ENCODE peak calls at places on chromosomes 6 and 20, in six cellular contexts. G, O, U, S, X and Q are unnamed samples. For H3K9me3, the result is how much of the 10 kb centered on the place peaks cover.

GRCh38 chr20:23331951-23332350 is 18.6 kb upstream of the NXT1 start:
- DNase-seq in G (no peak), O (no peak), U (no peak), S (no peak), X (peak), Q (no peak)

GRCh38 chr6:25899580-25900408 is 25.8 kb upstream of the SLC17A3 start:
- DNase-seq in G (no peak), O (no peak), U (no peak), S (no peak), X (no peak), Q (no peak)

GRCh38 chr6:128124713-128125112 is 223.9 kb upstream of the THEMIS start:
- DNase-seq in G (peak), O (no peak), U (no peak), S (no peak), X (peak), Q (no peak)

GRCh38 chr6:107735906-107736635 is 88.0 kb downstream of the SCML4 start:
- DNase-seq in G (no peak), O (no peak), U (no peak), S (no peak), X (no peak), Q (no peak)

GRCh38 chr6:43746613-43747101 is 23.4 kb upstream of the VEGFA start:
- DNase-seq in G (no peak), O (no peak), U (no peak), S (no peak), X (peak), Q (no peak)

GRCh38 chr6:83479389-83479788 is 32.9 kb upstream of the PRSS35 start:
- DNase-seq in G (no peak), O (no peak), U (no peak), S (no peak), X (no peak), Q (no peak)

GRCh38 chr6:13251242-13251641 is 77.1 kb downstream of the TBC1D7 start:
- DNase-seq in G (no peak), O (no peak), U (no peak), S (no peak), X (no peak), Q (no peak)

GRCh38 chr20:34877002-34877264 is 521 bp downstream of the ACSS2 start:
- DNase-seq in G (no peak), O (no peak), U (no peak), S (no peak), X (no peak), Q (no peak)

GRCh38 chr20:46505501-46505900 is 7.9 kb downstream of the ZNF334 start:
- DNase-seq in G (no peak), O (no peak), U (no peak), S (no peak), X (no peak), Q (no peak)

GRCh38 chr20:46509523-46509922 is 3.8 kb downstream of the ZNF334 start:
- DNase-seq in G (no peak), O (no peak), U (no peak), S (no peak), X (no peak), Q (no peak)

GRCh38 chr20:46512943-46513844 is at the start of gene ZNF334:
- DNase-seq in G (peak), O (no peak), U (peak), S (peak), X (peak), Q (no peak)

GRCh38 chr20:46501961-46502360 is 11.4 kb downstream of the ZNF334 start:
- DNase-seq in G (no peak), O (no peak), U (no peak), S (no peak), X (no peak), Q (no peak)

GRCh38 chr20:46507760-46508407 is 5.5 kb downstream of the ZNF334 start:
- DNase-seq in G (no peak), O (no peak), U (no peak), S (no peak), X (no peak), Q (no peak)
- H3K9me3 ChIP-seq in G (under half), O (under half), U (under half), S (under half), X (under half), Q (under half)

GRCh38 chr6:139201378-139201777 is 66.5 kb downstream of the HECA start:
- DNase-seq in G (no peak), O (no peak), U (no peak), S (no peak), X (no peak), Q (no peak)

GRCh38 chr6:139204978-139205377 is 70.1 kb downstream of the HECA start:
- DNase-seq in G (no peak), O (no peak), U (peak), S (no peak), X (no peak), Q (no peak)

DNA sequence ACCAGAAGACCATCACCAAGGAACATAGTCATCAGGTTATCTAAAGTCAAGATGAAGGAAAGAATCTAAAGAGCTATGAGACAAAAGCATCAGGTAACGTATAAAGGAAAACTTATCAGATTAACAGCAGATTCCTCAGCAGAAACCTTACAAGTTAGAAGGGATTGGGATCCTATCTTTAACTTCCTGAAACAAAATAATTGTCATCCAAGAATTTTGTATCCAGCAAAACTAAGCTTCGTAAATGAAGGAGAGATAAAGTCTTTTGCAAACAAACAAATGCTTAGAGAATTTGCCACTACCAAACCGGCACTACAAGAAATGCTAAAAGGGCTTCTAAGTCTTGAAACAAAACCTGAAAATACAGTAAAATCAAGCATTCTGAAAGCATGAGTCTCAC is 71.0 kb downstream of the HECA start:
- DNase-seq in G (no peak), O (no peak), U (no peak), S (no peak), X (no peak), Q (no peak)
- H3K9me3 ChIP-seq in G (under half), O (under half), U (under half), S (half or more), X (under half), Q (under half)

GRCh38 chr20:16299892-16300291 is 273.4 kb downstream of the KIF16B start:
- DNase-seq in G (no peak), O (no peak), U (no peak), S (no peak), X (peak), Q (no peak)

GRCh38 chr20:16301981-16302380 is 271.3 kb downstream of the KIF16B start:
- DNase-seq in G (peak), O (no peak), U (no peak), S (no peak), X (no peak), Q (no peak)

GRCh38 chr20:16308754-16309153 is 264.5 kb downstream of the KIF16B start:
- DNase-seq in G (peak), O (no peak), U (no peak), S (no peak), X (peak), Q (no peak)

GRCh38 chr20:16296933-16297332 is 276.3 kb downstream of the KIF16B start:
- DNase-seq in G (no peak), O (no peak), U (no peak), S (no peak), X (no peak), Q (no peak)

DNA sequence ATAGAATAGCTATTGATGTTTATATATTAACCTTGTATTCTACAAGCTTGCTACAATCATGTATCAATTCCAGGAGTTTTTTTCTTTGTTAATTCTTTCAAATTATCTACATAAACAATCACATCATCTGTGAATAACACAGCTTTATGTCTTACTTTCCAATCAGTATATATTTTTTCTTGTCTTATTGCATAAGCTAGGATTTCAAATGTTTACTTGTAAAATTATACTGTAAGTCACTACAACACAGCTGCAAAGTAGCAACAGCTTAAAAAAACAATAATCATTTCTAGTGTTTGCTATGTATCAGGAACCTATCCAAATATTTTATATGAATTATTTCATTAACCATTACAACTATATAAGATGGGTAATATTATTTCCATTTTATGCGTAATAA is 270.4 kb downstream of the KIF16B start:
- DNase-seq in G (no peak), O (no peak), U (no peak), S (no peak), X (no peak), Q (no peak)
- H3K9me3 ChIP-seq in G (under half), O (under half), U (under half), S (under half), X (under half), Q (under half)

GRCh38 chr6:6169141-6169540 is 151.3 kb downstream of the F13A1 start:
- DNase-seq in G (no peak), O (no peak), U (no peak), S (no peak), X (no peak), Q (no peak)

GRCh38 chr6:6164367-6164766 is 156.1 kb downstream of the F13A1 start:
- DNase-seq in G (no peak), O (no peak), U (no peak), S (no peak), X (no peak), Q (no peak)

GRCh38 chr6:6166064-6166463 is 154.4 kb downstream of the F13A1 start:
- DNase-seq in G (no peak), O (no peak), U (no peak), S (no peak), X (no peak), Q (no peak)
- H3K9me3 ChIP-seq in G (under half), O (under half), U (under half), S (under half), X (under half), Q (under half)

GRCh38 chr6:134508862-134509498 is 191.1 kb upstream of the SGK1 start:
- DNase-seq in G (no peak), O (no peak), U (no peak), S (no peak), X (no peak), Q (no peak)
- H3K9me3 ChIP-seq in G (under half), O (under half), U (under half), S (under half), X (under half), Q (under half)

GRCh38 chr6:324116-324728 is 31.9 kb downstream of the DUSP22 start:
- DNase-seq in G (no peak), O (no peak), U (no peak), S (no peak), X (no peak), Q (no peak)
- H3K9me3 ChIP-seq in G (under half), O (under half), U (under half), S (under half), X (under half), Q (under half)

GRCh38 chr6:167517546-167517945 is 192.7 kb downstream of the TTLL2 start:
- DNase-seq in G (no peak), O (no peak), U (no peak), S (no peak), X (no peak), Q (no peak)
- H3K9me3 ChIP-seq in G (under half), O (under half), U (under half), S (under half), X (under half), Q (under half)

DNA sequence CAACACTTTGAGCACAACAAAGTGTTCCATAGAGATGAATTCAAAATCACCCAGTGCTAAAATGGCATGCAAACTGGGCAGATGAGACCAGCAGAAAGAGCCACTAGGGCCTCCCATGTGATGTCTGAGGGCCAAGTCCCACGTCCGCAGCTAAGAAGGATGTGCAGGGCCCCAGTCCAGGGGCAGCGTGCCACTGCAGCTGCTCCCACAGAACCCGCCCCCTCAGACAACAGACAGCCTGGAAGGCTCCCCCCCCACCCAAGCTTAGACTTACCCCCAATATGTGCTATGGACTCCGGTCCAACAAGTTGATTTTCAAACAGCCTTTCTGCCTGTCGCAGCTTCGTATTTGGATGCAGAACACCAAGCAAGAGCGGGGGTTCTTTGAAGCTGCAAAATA is 14.1 kb downstream of the APMAP start:
- DNase-seq in G (no peak), O (no peak), U (no peak), S (no peak), X (no peak), Q (no peak)
- H3K9me3 ChIP-seq in G (under half), O (under half), U (under half), S (under half), X (under half), Q (under half)

GRCh38 chr6:22447191-22447590 is 122.2 kb upstream of the HDGFL1 start:
- DNase-seq in G (no peak), O (no peak), U (no peak), S (peak), X (no peak), Q (no peak)
- H3K9me3 ChIP-seq in G (under half), O (under half), U (under half), S (under half), X (under half), Q (under half)